ENCODE peak calls at places on chromosomes 1 and 21, in ten cellular contexts. One of them, this sample, is unnamed.
A peak's percentile ranks its signal among the peaks of the same experiment; 100 is the strongest.

GRCh38 chr1:209404577-209404976 is 178.9 kb upstream of the CAMK1G start:
- DNase-seq in stimulated activated CD4-positive, alpha-beta T cell treated with anti-CD3 and anti-CD28 coated beads, Interleukin-15, amount 100 ng/mL, for 1 hour: no peak
- DNase-seq in A549: no peak
- DNase-seq in nephron progenitor cell: no peak
- DNase-seq in brain microvascular endothelial cell: no peak
- DNase-seq in Caki2: no peak
- DNase-seq in M059J: peak; percentile 78
- DNase-seq in hippocampal formation: no peak
- DNase-seq in HTR-8/SVneo: no peak
- DNase-seq in activated T-helper 1 cell treated with Interleukin-2 at 50 U/mL for 16 hours: no peak
- DNase-seq in this sample: peak; percentile 82

GRCh38 chr1:150971583-150972416 is 2.8 kb downstream of the CERS2 start:
- DNase-seq in stimulated activated CD4-positive, alpha-beta T cell treated with anti-CD3 and anti-CD28 coated beads, Interleukin-15, amount 100 ng/mL, for 1 hour: no peak
- DNase-seq in A549: no peak
- DNase-seq in nephron progenitor cell: no peak
- DNase-seq in brain microvascular endothelial cell: no peak
- DNase-seq in Caki2: no peak
- DNase-seq in M059J: no peak
- DNase-seq in hippocampal formation: no peak
- DNase-seq in HTR-8/SVneo: no peak
- DNase-seq in activated T-helper 1 cell treated with Interleukin-2 at 50 U/mL for 16 hours: no peak
- DNase-seq in this sample: no peak

GRCh38 chr1:204073837-204074273 is 940 bp downstream of the SOX13 start:
- DNase-seq in stimulated activated CD4-positive, alpha-beta T cell treated with anti-CD3 and anti-CD28 coated beads, Interleukin-15, amount 100 ng/mL, for 1 hour: no peak
- DNase-seq in A549: peak; percentile 18
- DNase-seq in nephron progenitor cell: peak; percentile 32
- DNase-seq in brain microvascular endothelial cell: no peak
- DNase-seq in Caki2: peak; percentile 26
- DNase-seq in M059J: peak; percentile 28
- DNase-seq in hippocampal formation: no peak
- DNase-seq in HTR-8/SVneo: no peak
- DNase-seq in activated T-helper 1 cell treated with Interleukin-2 at 50 U/mL for 16 hours: no peak
- DNase-seq in this sample: no peak

GRCh38 chr1:23013657-23014056 is 2.0 kb downstream of the TEX46 start:
- DNase-seq in stimulated activated CD4-positive, alpha-beta T cell treated with anti-CD3 and anti-CD28 coated beads, Interleukin-15, amount 100 ng/mL, for 1 hour: no peak
- DNase-seq in A549: no peak
- DNase-seq in nephron progenitor cell: peak; percentile 38
- DNase-seq in brain microvascular endothelial cell: no peak
- DNase-seq in Caki2: peak; percentile 72
- DNase-seq in M059J: peak; percentile 69
- DNase-seq in hippocampal formation: no peak
- DNase-seq in HTR-8/SVneo: no peak
- DNase-seq in activated T-helper 1 cell treated with Interleukin-2 at 50 U/mL for 16 hours: no peak
- DNase-seq in this sample: peak; percentile 25

GRCh38 chr1:91651671-91652071 is 151.0 kb downstream of the CDC7 start:
- DNase-seq in stimulated activated CD4-positive, alpha-beta T cell treated with anti-CD3 and anti-CD28 coated beads, Interleukin-15, amount 100 ng/mL, for 1 hour: no peak
- DNase-seq in A549: no peak
- DNase-seq in nephron progenitor cell: peak; percentile 18
- DNase-seq in brain microvascular endothelial cell: peak; percentile 20
- DNase-seq in Caki2: no peak
- DNase-seq in M059J: peak; percentile 24
- DNase-seq in hippocampal formation: no peak
- DNase-seq in HTR-8/SVneo: no peak
- DNase-seq in activated T-helper 1 cell treated with Interleukin-2 at 50 U/mL for 16 hours: no peak
- DNase-seq in this sample: peak; percentile 21

GRCh38 chr1:228141082-228141870 is 1.2 kb downstream of the GUK1 start:
- DNase-seq in stimulated activated CD4-positive, alpha-beta T cell treated with anti-CD3 and anti-CD28 coated beads, Interleukin-15, amount 100 ng/mL, for 1 hour: no peak
- DNase-seq in A549: no peak
- DNase-seq in nephron progenitor cell: no peak
- DNase-seq in brain microvascular endothelial cell: no peak
- DNase-seq in Caki2: no peak
- DNase-seq in M059J: peak; percentile 78
- DNase-seq in hippocampal formation: no peak
- DNase-seq in HTR-8/SVneo: no peak
- DNase-seq in activated T-helper 1 cell treated with Interleukin-2 at 50 U/mL for 16 hours: no peak
- DNase-seq in this sample: peak; percentile 82

GRCh38 chr21:29189358-29189757 is 58.9 kb downstream of the MAP3K7CL start:
- DNase-seq in stimulated activated CD4-positive, alpha-beta T cell treated with anti-CD3 and anti-CD28 coated beads, Interleukin-15, amount 100 ng/mL, for 1 hour: no peak
- DNase-seq in A549: no peak
- DNase-seq in nephron progenitor cell: no peak
- DNase-seq in brain microvascular endothelial cell: no peak
- DNase-seq in Caki2: no peak
- DNase-seq in M059J: peak; percentile 44
- DNase-seq in hippocampal formation: no peak
- DNase-seq in HTR-8/SVneo: no peak
- DNase-seq in activated T-helper 1 cell treated with Interleukin-2 at 50 U/mL for 16 hours: no peak
- DNase-seq in this sample: no peak

GRCh38 chr1:29883986-29884385 is 647.7 kb downstream of the PTPRU start:
- DNase-seq in stimulated activated CD4-positive, alpha-beta T cell treated with anti-CD3 and anti-CD28 coated beads, Interleukin-15, amount 100 ng/mL, for 1 hour: no peak
- DNase-seq in A549: no peak
- DNase-seq in nephron progenitor cell: no peak
- DNase-seq in brain microvascular endothelial cell: no peak
- DNase-seq in Caki2: no peak
- DNase-seq in M059J: no peak
- DNase-seq in hippocampal formation: no peak
- DNase-seq in HTR-8/SVneo: no peak
- DNase-seq in activated T-helper 1 cell treated with Interleukin-2 at 50 U/mL for 16 hours: no peak
- DNase-seq in this sample: no peak

GRCh38 chr1:76164165-76164564 is 89.6 kb downstream of the ST6GALNAC3 start:
- DNase-seq in stimulated activated CD4-positive, alpha-beta T cell treated with anti-CD3 and anti-CD28 coated beads, Interleukin-15, amount 100 ng/mL, for 1 hour: no peak
- DNase-seq in A549: no peak
- DNase-seq in nephron progenitor cell: no peak
- DNase-seq in brain microvascular endothelial cell: no peak
- DNase-seq in Caki2: no peak
- DNase-seq in M059J: no peak
- DNase-seq in hippocampal formation: no peak
- DNase-seq in HTR-8/SVneo: no peak
- DNase-seq in activated T-helper 1 cell treated with Interleukin-2 at 50 U/mL for 16 hours: no peak
- DNase-seq in this sample: no peak

GRCh38 chr1:24438423-24438901 is 22.9 kb downstream of the NIPAL3 start:
- DNase-seq in stimulated activated CD4-positive, alpha-beta T cell treated with anti-CD3 and anti-CD28 coated beads, Interleukin-15, amount 100 ng/mL, for 1 hour: no peak
- DNase-seq in A549: no peak
- DNase-seq in nephron progenitor cell: peak; percentile 58
- DNase-seq in brain microvascular endothelial cell: no peak
- DNase-seq in Caki2: no peak
- DNase-seq in M059J: no peak
- DNase-seq in hippocampal formation: no peak
- DNase-seq in HTR-8/SVneo: no peak
- DNase-seq in activated T-helper 1 cell treated with Interleukin-2 at 50 U/mL for 16 hours: no peak
- DNase-seq in this sample: no peak

GRCh38 chr1:14120895-14121294 is 420.9 kb downstream of the PRDM2 start:
- DNase-seq in stimulated activated CD4-positive, alpha-beta T cell treated with anti-CD3 and anti-CD28 coated beads, Interleukin-15, amount 100 ng/mL, for 1 hour: no peak
- DNase-seq in A549: no peak
- DNase-seq in nephron progenitor cell: no peak
- DNase-seq in brain microvascular endothelial cell: no peak
- DNase-seq in Caki2: no peak
- DNase-seq in M059J: no peak
- DNase-seq in hippocampal formation: no peak
- DNase-seq in HTR-8/SVneo: no peak
- DNase-seq in activated T-helper 1 cell treated with Interleukin-2 at 50 U/mL for 16 hours: no peak
- DNase-seq in this sample: peak; percentile 47

GRCh38 chr1:228860911-228861829 is 125.9 kb downstream of the RHOU start:
- DNase-seq in stimulated activated CD4-positive, alpha-beta T cell treated with anti-CD3 and anti-CD28 coated beads, Interleukin-15, amount 100 ng/mL, for 1 hour: no peak
- DNase-seq in A549: peak; percentile 94
- DNase-seq in nephron progenitor cell: peak; percentile 34
- DNase-seq in brain microvascular endothelial cell: peak; percentile 80
- DNase-seq in Caki2: peak; percentile 92
- DNase-seq in M059J: peak; percentile 88
- DNase-seq in hippocampal formation: no peak
- DNase-seq in HTR-8/SVneo: peak; percentile 95
- DNase-seq in activated T-helper 1 cell treated with Interleukin-2 at 50 U/mL for 16 hours: no peak
- DNase-seq in this sample: peak; percentile 88

GRCh38 chr1:63545780-63546179 is 22.5 kb downstream of the EFCAB7 start:
- DNase-seq in stimulated activated CD4-positive, alpha-beta T cell treated with anti-CD3 and anti-CD28 coated beads, Interleukin-15, amount 100 ng/mL, for 1 hour: no peak
- DNase-seq in A549: no peak
- DNase-seq in nephron progenitor cell: no peak
- DNase-seq in brain microvascular endothelial cell: no peak
- DNase-seq in Caki2: no peak
- DNase-seq in M059J: peak; percentile 13
- DNase-seq in hippocampal formation: no peak
- DNase-seq in HTR-8/SVneo: no peak
- DNase-seq in activated T-helper 1 cell treated with Interleukin-2 at 50 U/mL for 16 hours: no peak
- DNase-seq in this sample: peak; percentile 34

GRCh38 chr1:228226141-228226874 is 18.5 kb downstream of the OBSCN start:
- DNase-seq in stimulated activated CD4-positive, alpha-beta T cell treated with anti-CD3 and anti-CD28 coated beads, Interleukin-15, amount 100 ng/mL, for 1 hour: no peak
- DNase-seq in A549: no peak
- DNase-seq in nephron progenitor cell: no peak
- DNase-seq in brain microvascular endothelial cell: no peak
- DNase-seq in Caki2: no peak
- DNase-seq in M059J: no peak
- DNase-seq in hippocampal formation: no peak
- DNase-seq in HTR-8/SVneo: no peak
- DNase-seq in activated T-helper 1 cell treated with Interleukin-2 at 50 U/mL for 16 hours: no peak
- DNase-seq in this sample: no peak